ENCODE peak calls at places on chromosomes 7 and 10, in eight cellular contexts. One of them, this sample, is unnamed.

GRCh38 chr7:27182285-27182827 is 2.7 kb downstream of the HOXA11 start:
- DNase-seq in heart left ventricle: no peak
- DNase-seq in stomach: peak
- DNase-seq in GM12892: no peak
- DNase-seq in endothelial cell of umbilical vein: no peak
- DNase-seq in A549: no peak
- DNase-seq in uterus: peak
- DNase-seq in H54: no peak
- DNase-seq in this sample: no peak

GRCh38 chr10:110460111-110460809 is 37.4 kb upstream of the DUSP5 start:
- DNase-seq in heart left ventricle: peak
- DNase-seq in stomach: peak
- DNase-seq in GM12892: no peak
- DNase-seq in endothelial cell of umbilical vein: peak
- DNase-seq in A549: no peak
- DNase-seq in uterus: no peak
- DNase-seq in H54: peak
- DNase-seq in this sample: no peak

GRCh38 chr10:69816963-69817605 is 15.4 kb downstream of the COL13A1 start:
- DNase-seq in heart left ventricle: no peak
- DNase-seq in stomach: no peak
- DNase-seq in GM12892: no peak
- DNase-seq in endothelial cell of umbilical vein: no peak
- DNase-seq in A549: no peak
- DNase-seq in uterus: no peak
- DNase-seq in H54: no peak
- DNase-seq in this sample: no peak

GRCh38 chr10:7889947-7890542 is 71.7 kb downstream of the TAF3 start:
- DNase-seq in heart left ventricle: no peak
- DNase-seq in stomach: no peak
- DNase-seq in GM12892: no peak
- DNase-seq in endothelial cell of umbilical vein: no peak
- DNase-seq in A549: no peak
- DNase-seq in uterus: no peak
- DNase-seq in H54: no peak
- DNase-seq in this sample: no peak

GRCh38 chr7:30412810-30413504 is 65.6 kb downstream of the NOD1 start:
- DNase-seq in heart left ventricle: peak
- DNase-seq in stomach: peak
- DNase-seq in GM12892: no peak
- DNase-seq in endothelial cell of umbilical vein: peak
- DNase-seq in A549: peak
- DNase-seq in uterus: no peak
- DNase-seq in H54: peak
- DNase-seq in this sample: peak

GRCh38 chr10:105973252-105973877 is 1191.1 kb downstream of the SORCS1 start:
- DNase-seq in heart left ventricle: no peak
- DNase-seq in stomach: no peak
- DNase-seq in GM12892: no peak
- DNase-seq in endothelial cell of umbilical vein: no peak
- DNase-seq in A549: no peak
- DNase-seq in uterus: no peak
- DNase-seq in H54: no peak
- DNase-seq in this sample: no peak

GRCh38 chr7:1981878-1982230 is 250.9 kb downstream of the MAD1L1 start:
- DNase-seq in heart left ventricle: no peak
- DNase-seq in stomach: no peak
- DNase-seq in GM12892: no peak
- DNase-seq in endothelial cell of umbilical vein: no peak
- DNase-seq in A549: no peak
- DNase-seq in uterus: no peak
- DNase-seq in H54: no peak
- DNase-seq in this sample: no peak

GRCh38 chr10:107091126-107091525 is 73.4 kb downstream of the SORCS1 start:
- DNase-seq in heart left ventricle: no peak
- DNase-seq in stomach: no peak
- DNase-seq in GM12892: no peak
- DNase-seq in endothelial cell of umbilical vein: no peak
- DNase-seq in A549: no peak
- DNase-seq in uterus: no peak
- DNase-seq in H54: no peak
- DNase-seq in this sample: no peak

GRCh38 chr10:29502351-29502750 is 132.4 kb downstream of the SVIL start:
- DNase-seq in heart left ventricle: no peak
- DNase-seq in stomach: no peak
- DNase-seq in GM12892: no peak
- DNase-seq in endothelial cell of umbilical vein: no peak
- DNase-seq in A549: no peak
- DNase-seq in uterus: no peak
- DNase-seq in H54: no peak
- DNase-seq in this sample: no peak

GRCh38 chr10:11712761-11713160 is 29.4 kb upstream of the ECHDC3 start:
- DNase-seq in heart left ventricle: no peak
- DNase-seq in stomach: no peak
- DNase-seq in GM12892: no peak
- DNase-seq in endothelial cell of umbilical vein: no peak
- DNase-seq in A549: no peak
- DNase-seq in uterus: no peak
- DNase-seq in H54: no peak
- DNase-seq in this sample: no peak

GRCh38 chr10:8235253-8236027 is 181.0 kb downstream of the GATA3 start:
- DNase-seq in heart left ventricle: no peak
- DNase-seq in stomach: no peak
- DNase-seq in GM12892: no peak
- DNase-seq in endothelial cell of umbilical vein: no peak
- DNase-seq in A549: no peak
- DNase-seq in uterus: no peak
- DNase-seq in H54: no peak
- DNase-seq in this sample: no peak

GRCh38 chr7:30563326-30563942 is 31.2 kb upstream of the GARS1 start:
- DNase-seq in heart left ventricle: no peak
- DNase-seq in stomach: no peak
- DNase-seq in GM12892: no peak
- DNase-seq in endothelial cell of umbilical vein: no peak
- DNase-seq in A549: no peak
- DNase-seq in uterus: no peak
- DNase-seq in H54: peak
- DNase-seq in this sample: no peak

GRCh38 chr7:111517441-111518037 is 44.8 kb downstream of the IMMP2L start:
- DNase-seq in heart left ventricle: no peak
- DNase-seq in stomach: no peak
- DNase-seq in GM12892: no peak
- DNase-seq in endothelial cell of umbilical vein: no peak
- DNase-seq in A549: peak
- DNase-seq in uterus: no peak
- DNase-seq in H54: no peak
- DNase-seq in this sample: no peak

GRCh38 chr10:69849790-69850189 is 48.1 kb downstream of the COL13A1 start:
- DNase-seq in heart left ventricle: no peak
- DNase-seq in stomach: no peak
- DNase-seq in GM12892: no peak
- DNase-seq in endothelial cell of umbilical vein: no peak
- DNase-seq in A549: no peak
- DNase-seq in uterus: no peak
- DNase-seq in H54: no peak
- DNase-seq in this sample: no peak

GRCh38 chr7:22944506-22944905 is 69.4 kb downstream of the HYCC1 start:
- DNase-seq in heart left ventricle: no peak
- DNase-seq in stomach: no peak
- DNase-seq in GM12892: no peak
- DNase-seq in endothelial cell of umbilical vein: no peak
- DNase-seq in A549: no peak
- DNase-seq in uterus: no peak
- DNase-seq in H54: no peak
- DNase-seq in this sample: no peak

GRCh38 chr7:94654764-94655561 is 970 bp downstream of the SGCE start:
- DNase-seq in heart left ventricle: peak
- DNase-seq in stomach: no peak
- DNase-seq in GM12892: no peak
- DNase-seq in endothelial cell of umbilical vein: peak
- DNase-seq in A549: no peak
- DNase-seq in uterus: peak
- DNase-seq in H54: no peak
- DNase-seq in this sample: no peak

GRCh38 chr10:60572511-60573194 is 183.0 kb upstream of the ANK3 start:
- DNase-seq in heart left ventricle: peak
- DNase-seq in stomach: peak
- DNase-seq in GM12892: no peak
- DNase-seq in endothelial cell of umbilical vein: peak
- DNase-seq in A549: no peak
- DNase-seq in uterus: no peak
- DNase-seq in H54: peak
- DNase-seq in this sample: no peak

GRCh38 chr10:68471586-68472408 is at the start of gene DNA2:
- DNase-seq in heart left ventricle: peak
- DNase-seq in stomach: peak
- DNase-seq in GM12892: peak
- DNase-seq in endothelial cell of umbilical vein: peak
- DNase-seq in A549: peak
- DNase-seq in uterus: peak
- DNase-seq in H54: peak
- DNase-seq in this sample: peak
- TF ChIP-seq POLR2A in heart left ventricle: no peak
- TF ChIP-seq POLR2A in stomach: no peak
- TF ChIP-seq POLR2A in GM12892: peak
- TF ChIP-seq POLR2A in endothelial cell of umbilical vein: peak
- TF ChIP-seq POLR2A in A549: peak
- TF ChIP-seq POLR2A in uterus: no peak
- TF ChIP-seq POLR2A in H54: peak
- TF ChIP-seq POLR2A in this sample: peak

GRCh38 chr7:135109976-135110375 is 37.9 kb upstream of the TMEM140 start:
- DNase-seq in heart left ventricle: no peak
- DNase-seq in stomach: no peak
- DNase-seq in GM12892: no peak
- DNase-seq in endothelial cell of umbilical vein: no peak
- DNase-seq in A549: no peak
- DNase-seq in uterus: no peak
- DNase-seq in H54: no peak
- DNase-seq in this sample: no peak
- TF ChIP-seq POLR2A in heart left ventricle: no peak
- TF ChIP-seq POLR2A in stomach: no peak
- TF ChIP-seq POLR2A in GM12892: no peak
- TF ChIP-seq POLR2A in endothelial cell of umbilical vein: no peak
- TF ChIP-seq POLR2A in A549: no peak
- TF ChIP-seq POLR2A in uterus: no peak
- TF ChIP-seq POLR2A in H54: no peak
- TF ChIP-seq POLR2A in this sample: no peak

GRCh38 chr7:44637788-44638594 is 31.6 kb downstream of the OGDH start:
- DNase-seq in heart left ventricle: no peak
- DNase-seq in stomach: peak
- DNase-seq in GM12892: no peak
- DNase-seq in endothelial cell of umbilical vein: peak
- DNase-seq in A549: peak
- DNase-seq in uterus: no peak
- DNase-seq in H54: peak
- DNase-seq in this sample: peak
- TF ChIP-seq POLR2A in heart left ventricle: no peak
- TF ChIP-seq POLR2A in stomach: no peak
- TF ChIP-seq POLR2A in GM12892: no peak
- TF ChIP-seq POLR2A in endothelial cell of umbilical vein: no peak
- TF ChIP-seq POLR2A in A549: no peak
- TF ChIP-seq POLR2A in uterus: no peak
- TF ChIP-seq POLR2A in H54: no peak
- TF ChIP-seq POLR2A in this sample: peak

GRCh38 chr7:46107610-46108217 is 186.6 kb upstream of the IGFBP3 start:
- DNase-seq in heart left ventricle: no peak
- DNase-seq in stomach: no peak
- DNase-seq in GM12892: no peak
- DNase-seq in endothelial cell of umbilical vein: no peak
- DNase-seq in A549: no peak
- DNase-seq in uterus: no peak
- DNase-seq in H54: no peak
- DNase-seq in this sample: no peak

GRCh38 chr7:46109447-46109846 is 188.4 kb upstream of the IGFBP3 start:
- DNase-seq in heart left ventricle: no peak
- DNase-seq in stomach: no peak
- DNase-seq in GM12892: no peak
- DNase-seq in endothelial cell of umbilical vein: no peak
- DNase-seq in A549: no peak
- DNase-seq in uterus: no peak
- DNase-seq in H54: no peak
- DNase-seq in this sample: no peak

GRCh38 chr7:46108272-46108671 is 187.2 kb upstream of the IGFBP3 start:
- DNase-seq in heart left ventricle: no peak
- DNase-seq in stomach: no peak
- DNase-seq in GM12892: no peak
- DNase-seq in endothelial cell of umbilical vein: no peak
- DNase-seq in A549: no peak
- DNase-seq in uterus: no peak
- DNase-seq in H54: no peak
- DNase-seq in this sample: no peak
- TF ChIP-seq POLR2A in heart left ventricle: no peak
- TF ChIP-seq POLR2A in stomach: no peak
- TF ChIP-seq POLR2A in GM12892: no peak
- TF ChIP-seq POLR2A in endothelial cell of umbilical vein: no peak
- TF ChIP-seq POLR2A in A549: no peak
- TF ChIP-seq POLR2A in uterus: no peak
- TF ChIP-seq POLR2A in H54: no peak
- TF ChIP-seq POLR2A in this sample: no peak

GRCh38 chr10:132419631-132420468 is 22.9 kb downstream of the PWWP2B start:
- DNase-seq in heart left ventricle: no peak
- DNase-seq in stomach: peak
- DNase-seq in GM12892: no peak
- DNase-seq in endothelial cell of umbilical vein: no peak
- DNase-seq in A549: no peak
- DNase-seq in uterus: no peak
- DNase-seq in H54: no peak
- DNase-seq in this sample: no peak

GRCh38 chr10:132417957-132418441 is 21.0 kb downstream of the PWWP2B start:
- DNase-seq in heart left ventricle: no peak
- DNase-seq in stomach: peak
- DNase-seq in GM12892: no peak
- DNase-seq in endothelial cell of umbilical vein: peak
- DNase-seq in A549: no peak
- DNase-seq in uterus: no peak
- DNase-seq in H54: no peak
- DNase-seq in this sample: no peak

GRCh38 chr10:132417249-132417878 is 20.4 kb downstream of the PWWP2B start:
- DNase-seq in heart left ventricle: no peak
- DNase-seq in stomach: no peak
- DNase-seq in GM12892: no peak
- DNase-seq in endothelial cell of umbilical vein: no peak
- DNase-seq in A549: no peak
- DNase-seq in uterus: no peak
- DNase-seq in H54: no peak
- DNase-seq in this sample: no peak

GRCh38 chr10:132420469-132421376 is 23.7 kb downstream of the PWWP2B start:
- DNase-seq in heart left ventricle: no peak
- DNase-seq in stomach: peak
- DNase-seq in GM12892: no peak
- DNase-seq in endothelial cell of umbilical vein: no peak
- DNase-seq in A549: peak
- DNase-seq in uterus: no peak
- DNase-seq in H54: peak
- DNase-seq in this sample: no peak

GRCh38 chr10:132418520-132419416 is 21.8 kb downstream of the PWWP2B start:
- DNase-seq in heart left ventricle: no peak
- DNase-seq in stomach: peak
- DNase-seq in GM12892: no peak
- DNase-seq in endothelial cell of umbilical vein: no peak
- DNase-seq in A549: peak
- DNase-seq in uterus: no peak
- DNase-seq in H54: peak
- DNase-seq in this sample: no peak
- TF ChIP-seq POLR2A in heart left ventricle: no peak
- TF ChIP-seq POLR2A in stomach: no peak
- TF ChIP-seq POLR2A in GM12892: no peak
- TF ChIP-seq POLR2A in endothelial cell of umbilical vein: no peak
- TF ChIP-seq POLR2A in A549: no peak
- TF ChIP-seq POLR2A in uterus: no peak
- TF ChIP-seq POLR2A in H54: no peak
- TF ChIP-seq POLR2A in this sample: no peak

GRCh38 chr7:151232272-151233110 is at the start of gene CHPF2:
- DNase-seq in heart left ventricle: peak
- DNase-seq in stomach: peak
- DNase-seq in GM12892: peak
- DNase-seq in endothelial cell of umbilical vein: peak
- DNase-seq in A549: peak
- DNase-seq in uterus: peak
- DNase-seq in H54: peak
- DNase-seq in this sample: peak
- TF ChIP-seq POLR2A in heart left ventricle: peak
- TF ChIP-seq POLR2A in stomach: no peak
- TF ChIP-seq POLR2A in GM12892: peak
- TF ChIP-seq POLR2A in endothelial cell of umbilical vein: peak
- TF ChIP-seq POLR2A in A549: peak
- TF ChIP-seq POLR2A in uterus: peak
- TF ChIP-seq POLR2A in H54: peak
- TF ChIP-seq POLR2A in this sample: peak